ENCODE peak calls at places on chromosomes 7 and 10, in seven cellular contexts. E, S, X, K, Y, O and M are unnamed samples.

GRCh38 chr10:95755511-95756004 is 405 bp upstream of the ENTPD1 start:
- DNase-seq in E (peak), S (peak), X (no peak), K (peak), Y (no peak), O (peak), M (peak)

GRCh38 chr7:55134786-55135185 is 116.0 kb downstream of the EGFR start:
- DNase-seq in E (no peak), S (no peak), X (no peak), K (no peak), Y (no peak), O (no peak), M (no peak)

GRCh38 chr7:134761206-134761786 is 18.1 kb upstream of the CALD1 start:
- DNase-seq in E (no peak), S (no peak), X (no peak), K (no peak), Y (no peak), O (no peak), M (no peak)

GRCh38 chr10:29555091-29555745 is 79.6 kb downstream of the SVIL start:
- DNase-seq in E (no peak), S (no peak), X (no peak), K (peak), Y (no peak), O (no peak), M (no peak)

GRCh38 chr10:104910712-104911111 is 269.6 kb downstream of the SORCS3 start:
- DNase-seq in E (no peak), S (no peak), X (no peak), K (no peak), Y (no peak), O (no peak), M (no peak)

GRCh38 chr7:75888464-75889222 is 9.8 kb downstream of the RHBDD2 start:
- DNase-seq in E (no peak), S (peak), X (no peak), K (no peak), Y (no peak), O (no peak), M (no peak)

GRCh38 chr7:129644634-129645230 is 33.2 kb downstream of the NRF1 start:
- DNase-seq in E (peak), S (no peak), X (no peak), K (no peak), Y (no peak), O (peak), M (no peak)

GRCh38 chr10:124802313-124802675 is 675 bp downstream of the ABRAXAS2 start:
- DNase-seq in E (no peak), S (no peak), X (no peak), K (peak), Y (peak), O (no peak), M (no peak)

GRCh38 chr10:100359529-100360150 is 12.6 kb downstream of the SCD start:
- DNase-seq in E (no peak), S (peak), X (no peak), K (no peak), Y (no peak), O (no peak), M (no peak)

GRCh38 chr7:19491821-19492452 is 216.9 kb downstream of the POLR1F start:
- DNase-seq in E (peak), S (no peak), X (no peak), K (peak), Y (no peak), O (peak), M (no peak)

GRCh38 chr7:155372782-155373358 is 75.2 kb downstream of the INSIG1 start:
- DNase-seq in E (no peak), S (no peak), X (no peak), K (no peak), Y (no peak), O (no peak), M (no peak)

GRCh38 chr10:76428541-76429330 is 997.3 kb downstream of the LRMDA start:
- DNase-seq in E (no peak), S (no peak), X (no peak), K (no peak), Y (no peak), O (peak), M (no peak)

GRCh38 chr10:64209574-64209973 is 688.4 kb downstream of the REEP3 start:
- DNase-seq in E (no peak), S (no peak), X (no peak), K (no peak), Y (no peak), O (no peak), M (no peak)

DNA sequence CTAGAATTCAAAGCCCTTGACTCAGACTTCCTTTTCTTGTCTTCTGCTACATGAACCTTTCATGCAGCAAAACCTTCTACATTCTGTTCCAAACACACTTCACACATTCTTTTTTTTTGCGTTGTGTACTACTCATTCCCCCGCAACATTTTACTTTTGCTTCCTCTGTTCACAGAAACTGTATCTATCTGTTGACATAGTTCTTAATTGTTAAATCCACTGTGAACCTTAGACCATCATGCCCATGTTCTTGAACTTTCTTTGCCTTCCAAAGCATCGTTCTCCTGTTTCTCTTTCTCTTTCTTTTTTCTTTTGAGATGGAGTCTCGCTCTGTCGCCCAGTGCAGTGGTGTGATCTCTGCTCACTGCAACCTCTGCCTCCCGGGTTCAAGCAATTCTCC is 14.2 kb downstream of the CCSER2 start:
- DNase-seq in E (no peak), S (no peak), X (no peak), K (peak), Y (no peak), O (no peak), M (no peak)
- H3K27ac ChIP-seq in E (no peak), S (no peak), X (no peak), K (no peak), Y (no peak), O (no peak), M (no peak)

GRCh38 chr10:86440874-86441838 is 74.6 kb upstream of the GRID1 start:
- DNase-seq in E (no peak), S (no peak), X (no peak), K (no peak), Y (no peak), O (peak), M (no peak)

GRCh38 chr10:86443069-86443468 is 76.5 kb upstream of the GRID1 start:
- DNase-seq in E (no peak), S (no peak), X (no peak), K (no peak), Y (no peak), O (no peak), M (no peak)

GRCh38 chr10:86446424-86446823 is 75.2 kb downstream of the WAPL start:
- DNase-seq in E (no peak), S (no peak), X (no peak), K (no peak), Y (no peak), O (no peak), M (no peak)

GRCh38 chr10:86446987-86447386 is 74.6 kb downstream of the WAPL start:
- DNase-seq in E (no peak), S (no peak), X (no peak), K (no peak), Y (no peak), O (no peak), M (no peak)

DNA sequence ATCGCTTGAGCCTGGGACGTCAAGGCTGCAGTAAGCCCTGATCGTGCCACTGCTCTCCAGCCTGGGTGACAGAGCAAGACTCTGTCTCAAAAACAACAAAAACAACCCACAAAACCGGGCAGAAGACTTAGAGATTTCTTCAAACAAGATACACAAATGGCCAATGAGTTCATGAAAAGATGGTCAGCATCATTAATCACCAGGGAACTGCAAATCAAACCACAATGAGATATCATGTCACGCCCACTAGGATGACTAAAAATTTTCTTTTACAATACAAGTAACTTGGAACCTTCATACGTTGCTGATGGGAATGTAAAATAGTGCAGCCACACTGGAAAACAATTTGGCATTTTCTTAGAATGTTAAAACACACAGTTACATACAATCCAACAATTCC is 77.3 kb upstream of the GRID1 start:
- DNase-seq in E (no peak), S (no peak), X (no peak), K (no peak), Y (no peak), O (no peak), M (no peak)
- H3K27ac ChIP-seq in E (no peak), S (no peak), X (no peak), K (no peak), Y (no peak), O (no peak), M (no peak)

DNA sequence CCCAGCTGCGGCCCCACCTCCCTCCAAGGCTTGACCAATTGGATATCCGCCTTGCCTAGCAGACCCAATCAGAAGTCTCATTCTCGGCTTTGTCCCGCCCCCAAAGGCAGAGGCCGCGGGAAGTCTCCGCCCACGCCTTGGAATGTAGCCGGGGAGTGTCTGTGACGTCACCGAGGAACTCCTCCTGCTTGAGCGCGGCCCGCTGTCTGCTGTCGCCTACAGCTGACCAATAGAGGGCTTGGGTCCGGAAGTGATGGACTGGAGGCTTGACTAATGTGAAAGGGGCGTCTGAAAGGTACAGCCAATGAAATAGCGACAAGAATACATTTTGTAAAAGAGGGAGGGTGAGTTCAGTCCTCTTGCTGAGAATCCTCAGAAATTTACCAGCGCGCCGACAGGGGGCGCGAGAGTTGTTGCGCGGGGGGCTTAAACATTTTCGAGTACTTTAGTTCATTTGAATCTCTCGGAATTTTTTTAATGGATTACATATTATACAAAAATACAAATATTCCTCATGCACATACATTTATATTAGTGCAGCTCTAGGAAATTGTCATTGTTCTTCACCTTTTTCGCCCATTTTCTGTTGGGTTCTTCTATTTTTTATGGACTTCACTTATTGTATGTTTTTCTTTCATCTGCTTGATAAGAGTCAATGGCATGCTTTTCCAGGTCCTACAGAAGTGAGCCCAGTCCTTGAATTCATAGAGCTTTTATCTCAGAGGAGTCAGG is 376 bp upstream of the CREB3L2 start:
- DNase-seq in E (peak), S (peak), X (peak), K (peak), Y (peak), O (peak), M (peak)
- H3K27ac ChIP-seq in E (no peak), S (peak), X (peak), K (peak), Y (peak), O (peak), M (peak)

GRCh38 chr7:92768501-92769360 is 67.6 kb downstream of the CDK6 start:
- DNase-seq in E (no peak), S (no peak), X (no peak), K (peak), Y (no peak), O (no peak), M (no peak)

GRCh38 chr7:92763636-92764423 is 72.5 kb downstream of the CDK6 start:
- DNase-seq in E (peak), S (no peak), X (no peak), K (no peak), Y (peak), O (peak), M (no peak)

GRCh38 chr7:92765725-92766124 is 70.6 kb downstream of the CDK6 start:
- DNase-seq in E (no peak), S (no peak), X (no peak), K (no peak), Y (no peak), O (peak), M (no peak)

GRCh38 chr7:92767427-92767826 is 68.9 kb downstream of the CDK6 start:
- DNase-seq in E (no peak), S (no peak), X (no peak), K (no peak), Y (no peak), O (no peak), M (no peak)

GRCh38 chr7:92766461-92767003 is 69.8 kb downstream of the CDK6 start:
- DNase-seq in E (no peak), S (no peak), X (no peak), K (no peak), Y (no peak), O (peak), M (no peak)
- H3K27ac ChIP-seq in E (no peak), S (no peak), X (no peak), K (no peak), Y (no peak), O (peak), M (peak)